ENCODE peak calls at places on chromosome 17, in four cellular contexts. T is brain microvascular endothelial cell; R is CD8-positive, alpha-beta memory T cell; E is tibial nerve. B is an unnamed sample.

GRCh38 chr17:2911035-2911754 is 115.0 kb downstream of the RAP1GAP2 start:
- DNase-seq in T (no peak), E (no peak), R (no peak), B (no peak)

GRCh38 chr17:60231691-60232090 is 81.9 kb downstream of the CA4 start:
- DNase-seq in T (no peak), E (no peak), R (no peak), B (no peak)

GRCh38 chr17:11278186-11278983 is 37.4 kb downstream of the SHISA6 start:
- DNase-seq in R (no peak), E (no peak), T (no peak), B (no peak)

GRCh38 chr17:42135664-42136653 is 13.4 kb downstream of the HSPB9 start:
- DNase-seq in R (no peak), E (peak; percentile 41), T (peak; percentile 64), B (peak; percentile 98)

GRCh38 chr17:41563607-41564006 is 8.3 kb downstream of the KRT9 start:
- DNase-seq in E (no peak), R (no peak), T (no peak), B (no peak)

GRCh38 chr17:51240275-51240674 is 19.6 kb downstream of the MBTD1 start:
- DNase-seq in R (no peak), T (no peak), E (no peak), B (no peak)

GRCh38 chr17:35700157-35700556 is 31.3 kb upstream of the RASL10B start:
- DNase-seq in R (no peak), T (peak; percentile 3), E (no peak), B (no peak)

GRCh38 chr17:77458202-77459017 is 317.6 kb downstream of the SEC14L1 start:
- DNase-seq in T (no peak), R (no peak), E (no peak), B (no peak)

GRCh38 chr17:37608369-37609169 is 649 bp downstream of the SYNRG start:
- DNase-seq in E (peak; percentile 26), R (peak; percentile 50), T (peak; percentile 35), B (peak; percentile 35)

GRCh38 chr17:27565874-27566672 is 64.9 kb upstream of the LGALS9 start:
- DNase-seq in T (peak; percentile 82), E (no peak), R (no peak), B (no peak)

GRCh38 chr17:69300222-69300621 is 26.7 kb downstream of the ABCA5 start:
- DNase-seq in R (no peak), T (no peak), E (no peak), B (no peak)

GRCh38 chr17:77287432-77288068 is 146.8 kb downstream of the SEC14L1 start:
- DNase-seq in E (no peak), R (no peak), T (peak; percentile 85), B (peak; percentile 94)

GRCh38 chr17:57931488-57932137 is 23.6 kb downstream of the CUEDC1 start:
- DNase-seq in E (no peak), R (no peak), T (no peak), B (no peak)

GRCh38 chr17:4636474-4637100 is 4.9 kb downstream of the ALOX15 start:
- DNase-seq in T (no peak), E (no peak), R (no peak), B (no peak)
- H3K4me3 ChIP-seq in T (no peak overlapping the region), E (no peak overlapping the region), R (no peak overlapping the region), B (no peak overlapping the region)

GRCh38 chr17:43983515-43984411 is 20.7 kb upstream of the NAGS start:
- DNase-seq in R (peak; percentile 49), T (no peak), E (no peak), B (peak; percentile 48)

GRCh38 chr17:43984521-43984920 is 19.9 kb upstream of the NAGS start:
- DNase-seq in R (no peak), E (no peak), T (no peak), B (no peak)

GRCh38 chr17:43986225-43986981 is 18.0 kb upstream of the NAGS start:
- DNase-seq in E (no peak), T (no peak), R (no peak), B (no peak)

GRCh38 chr17:43982171-43982570 is 22.3 kb upstream of the NAGS start:
- DNase-seq in R (no peak), E (no peak), T (no peak), B (no peak)

DNA sequence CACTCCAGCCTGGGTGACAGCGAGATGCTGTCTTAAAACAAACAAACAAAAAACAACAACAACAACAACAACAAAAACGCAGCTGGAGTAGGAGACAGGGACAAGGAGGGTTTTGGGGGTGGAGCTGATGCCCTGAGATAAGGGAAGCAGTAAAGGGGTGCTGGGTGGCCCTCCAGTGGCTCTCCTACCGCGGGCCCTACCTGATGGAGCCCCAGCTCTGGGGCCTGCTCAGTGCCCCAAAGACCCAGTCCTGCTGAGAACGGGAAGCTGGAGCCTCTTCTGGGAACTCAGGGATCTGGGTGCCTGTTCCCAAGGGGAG is 21.3 kb upstream of the NAGS start:
- DNase-seq in R (no peak), T (no peak), E (no peak), B (no peak)
- H3K4me3 ChIP-seq in R (no peak overlapping the region), T (no peak overlapping the region), E (no peak overlapping the region), B (no peak overlapping the region)

DNA sequence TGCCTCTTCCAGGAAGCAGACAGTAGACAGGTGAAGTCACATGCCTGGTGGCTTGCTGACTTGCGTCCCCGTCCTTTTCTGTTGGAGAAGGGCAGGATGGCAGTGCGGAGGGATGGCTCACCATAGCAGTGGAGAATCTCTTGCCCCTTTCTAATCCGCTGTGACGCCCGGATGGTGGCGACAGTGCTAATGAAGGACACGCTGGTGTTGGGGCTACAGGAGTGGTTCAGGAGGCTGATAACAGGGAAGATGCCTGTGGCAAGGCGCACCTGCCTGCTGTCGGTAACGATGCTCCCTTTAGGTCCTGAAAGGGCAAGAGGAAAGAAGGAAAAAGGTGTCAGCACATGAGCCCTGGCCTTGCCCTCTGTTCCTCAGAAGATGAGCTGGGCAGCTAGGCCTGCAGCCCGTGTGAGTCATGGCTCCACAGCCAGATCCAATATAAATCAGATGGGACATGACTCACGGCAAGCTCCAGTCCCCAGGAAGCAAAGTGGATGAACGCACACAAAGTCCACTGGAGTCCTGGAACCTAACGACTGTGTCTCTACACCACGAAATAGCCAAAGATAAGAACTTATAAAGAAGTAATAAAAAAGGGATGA is 25.5 kb downstream of the SERPINF1 start:
- DNase-seq in T (peak; percentile 95), E (no peak), R (no peak), B (peak; percentile 99)
- H3K4me3 ChIP-seq in T (no peak overlapping the region), E (no peak overlapping the region), R (no peak overlapping the region), B (no peak overlapping the region)

GRCh38 chr17:39225308-39225973 is at the start of gene STAC2:
- DNase-seq in T (no peak), E (no peak), R (no peak), B (no peak)
- H3K4me3 ChIP-seq in T (peak within 1 kb of the TSS; percentile 38), E (peak within 1 kb of the TSS; percentile 51), R (peak within 1 kb of the TSS; percentile 17), B (no peak within 1 kb of the TSS)

GRCh38 chr17:75366432-75366831 is 39.0 kb downstream of the GRB2 start:
- DNase-seq in R (no peak), E (no peak), T (no peak), B (no peak)

GRCh38 chr17:75365931-75366275 is 39.6 kb downstream of the GRB2 start:
- DNase-seq in E (no peak), T (no peak), R (no peak), B (no peak)

GRCh38 chr17:75365009-75365930 is 40.2 kb downstream of the GRB2 start:
- DNase-seq in T (no peak), R (no peak), E (no peak), B (no peak)

GRCh38 chr17:75361996-75362395 is 43.5 kb downstream of the GRB2 start:
- DNase-seq in T (no peak), E (no peak), R (no peak), B (no peak)

DNA sequence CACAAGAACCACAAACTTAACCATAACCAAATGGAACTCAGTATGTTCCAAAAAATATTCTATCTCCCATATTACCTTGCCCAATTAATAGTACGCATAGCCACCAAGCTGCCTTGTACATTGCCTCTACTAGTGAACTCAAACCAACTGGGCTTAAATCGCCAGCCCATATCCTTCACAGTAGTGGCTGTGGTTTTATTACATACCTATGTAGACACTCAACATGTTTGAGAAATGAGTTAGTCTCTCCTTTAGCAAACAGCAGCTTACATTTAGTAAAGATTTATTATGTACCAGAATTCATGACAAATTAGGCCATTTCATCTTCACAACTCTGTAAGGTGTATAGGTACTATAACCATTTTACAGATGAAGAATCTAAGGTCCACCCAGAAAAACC is 41.4 kb downstream of the GRB2 start:
- DNase-seq in T (peak; percentile 69), R (no peak), E (no peak), B (no peak)
- H3K4me3 ChIP-seq in T (no peak overlapping the region), R (no peak overlapping the region), E (no peak overlapping the region), B (no peak overlapping the region)

GRCh38 chr17:8221663-8222379 is 11.4 kb upstream of the AURKB start:
- DNase-seq in T (peak; percentile 91), E (peak; percentile 100), R (peak; percentile 93), B (peak; percentile 92)

GRCh38 chr17:8223356-8224063 is 13.1 kb upstream of the AURKB start:
- DNase-seq in R (peak; percentile 70), E (peak; percentile 59), T (peak; percentile 38), B (peak; percentile 21)

GRCh38 chr17:8220783-8221662 is 10.6 kb upstream of the AURKB start:
- DNase-seq in E (peak; percentile 99), R (peak; percentile 88), T (peak; percentile 89), B (peak; percentile 92)

GRCh38 chr17:8222380-8222629 is 11.9 kb upstream of the AURKB start:
- DNase-seq in E (no peak), T (no peak), R (no peak), B (no peak)

DNA sequence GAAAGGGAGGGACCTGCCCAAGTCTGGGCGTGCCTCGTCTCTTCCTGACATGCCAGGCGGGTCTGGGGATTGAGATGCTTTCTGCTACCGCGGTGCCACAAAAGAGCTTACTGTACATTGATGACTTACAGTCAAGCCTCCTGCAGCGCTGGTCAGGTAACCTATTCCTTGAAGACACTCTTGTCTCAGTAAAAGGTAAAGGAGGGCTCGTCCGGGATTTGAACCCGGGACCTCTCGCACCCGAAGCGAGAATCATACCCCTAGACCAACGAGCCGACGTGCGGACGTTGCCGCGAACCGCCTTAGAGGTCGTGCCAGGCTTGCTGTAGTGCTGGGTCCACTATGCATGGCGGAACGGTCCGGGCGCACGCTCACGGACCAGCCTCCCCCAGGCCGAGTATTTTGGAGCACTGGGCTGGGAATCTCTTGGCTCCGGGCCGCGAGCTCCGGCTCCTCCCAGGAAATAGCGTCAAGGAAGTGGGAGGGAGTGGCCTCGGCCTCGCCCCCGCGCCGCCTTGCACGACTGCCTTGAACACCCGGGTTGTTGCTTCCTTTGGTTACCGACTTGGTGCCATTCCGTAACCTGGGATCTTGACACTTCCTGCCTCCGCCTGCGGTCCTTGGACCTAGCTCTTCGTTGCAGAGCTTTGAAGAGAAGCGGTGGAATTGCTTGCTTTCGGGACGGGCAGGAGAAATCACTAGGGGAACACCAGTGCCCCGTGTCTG is 12.4 kb upstream of the AURKB start:
- DNase-seq in E (peak; percentile 95), R (peak; percentile 92), T (peak; percentile 95), B (peak; percentile 94)
- H3K4me3 ChIP-seq in E (peak overlapping the region; percentile 77), R (peak overlapping the region; percentile 98), T (peak overlapping the region; percentile 69), B (peak overlapping the region; percentile 34)

GRCh38 chr17:78708510-78708973 is 73.5 kb downstream of the CYTH1 start:
- DNase-seq in R (peak; percentile 67), T (peak; percentile 64), E (peak; percentile 50), B (peak; percentile 81)

GRCh38 chr17:78710607-78711006 is 71.5 kb downstream of the CYTH1 start:
- DNase-seq in E (no peak), R (no peak), T (no peak), B (no peak)

GRCh38 chr17:78709688-78710290 is 72.3 kb downstream of the CYTH1 start:
- DNase-seq in R (no peak), T (no peak), E (no peak), B (no peak)

GRCh38 chr17:78707923-78708322 is 74.2 kb downstream of the CYTH1 start:
- DNase-seq in T (no peak), R (no peak), E (no peak), B (no peak)

GRCh38 chr17:78709119-78709681 is 72.9 kb downstream of the CYTH1 start:
- DNase-seq in E (no peak), R (no peak), T (no peak), B (no peak)
- H3K4me3 ChIP-seq in E (no peak overlapping the region), R (no peak overlapping the region), T (no peak overlapping the region), B (no peak overlapping the region)

B was measured in small intestine.